ENCODE peak calls at places on chromosomes 11 and 22, in four cellular contexts. M is foreskin keratinocyte, D is stomach, E is uterus. U is an unnamed sample.

GRCh38 chr22:29615705-29616104 is 12.3 kb downstream of the NF2 start:
- DNase-seq in D (no peak), M (no peak), E (no peak), U (no peak)

GRCh38 chr11:71156301-71156700 is 96.1 kb downstream of the SHANK2 start:
- DNase-seq in D (no peak), M (no peak), E (no peak), U (no peak)

GRCh38 chr22:49037701-49038245 is 789.9 kb downstream of the BRD1 start:
- DNase-seq in M (no peak), E (no peak), D (no peak), U (no peak)

GRCh38 chr11:132111781-132112380 is 741.5 kb downstream of the NTM start:
- DNase-seq in M (peak; percentile 80), E (no peak), D (no peak), U (no peak)

GRCh38 chr11:128040603-128041002 is 546.8 kb downstream of the ETS1 start:
- DNase-seq in D (no peak), M (no peak), E (no peak), U (no peak)

GRCh38 chr11:129855086-129855485 is 39.4 kb downstream of the TMEM45B start:
- DNase-seq in E (no peak), D (no peak), M (peak; percentile 40), U (no peak)

GRCh38 chr22:49954991-49955580 is 5.5 kb upstream of the PIM3 start:
- DNase-seq in E (no peak), D (no peak), M (no peak), U (peak; percentile 38)

GRCh38 chr11:26992031-26992541 is 1.8 kb upstream of the FIBIN start:
- DNase-seq in E (no peak), M (peak; percentile 80), D (no peak), U (no peak)

GRCh38 chr11:1866776-1867175 is 13.9 kb downstream of the LSP1 start:
- DNase-seq in D (no peak), M (no peak), E (no peak), U (no peak)

GRCh38 chr11:94194712-94195111 is 66.1 kb downstream of the PANX1 start:
- DNase-seq in E (no peak), D (no peak), M (peak; percentile 15), U (no peak)

GRCh38 chr11:73195191-73196007 is 22.7 kb upstream of the P2RY2 start:
- DNase-seq in D (peak; percentile 22), E (no peak), M (peak; percentile 97), U (peak; percentile 20)

GRCh38 chr11:60785806-60786361 is 751 bp downstream of the MS4A10 start:
- DNase-seq in M (no peak), D (no peak), E (no peak), U (no peak)

GRCh38 chr11:3710485-3711259 is 39.5 kb upstream of the CHRNA10 start:
- DNase-seq in E (no peak), D (no peak), M (no peak), U (no peak)

GRCh38 chr11:123561046-123561781 is 93.2 kb downstream of the SCN3B start:
- DNase-seq in D (peak; percentile 49), E (peak; percentile 61), M (no peak), U (peak; percentile 83)

GRCh38 chr22:41446057-41446501 is 522 bp downstream of the TOB2 start:
- DNase-seq in M (peak; percentile 4), E (peak; percentile 44), D (peak; percentile 34), U (peak; percentile 39)

GRCh38 chr11:40514124-40514523 is 945.3 kb downstream of the LRRC4C start:
- DNase-seq in E (no peak), M (peak; percentile 43), D (no peak), U (no peak)

GRCh38 chr22:41907436-41908401 is 7.2 kb downstream of the SHISA8 start:
- DNase-seq in M (no peak), E (no peak), D (no peak), U (no peak)

GRCh38 chr11:10305262-10305963 is 540 bp downstream of the ADM start:
- DNase-seq in D (peak; percentile 49), M (peak; percentile 46), E (peak; percentile 44), U (peak; percentile 46)
- H3K27me3 ChIP-seq in D (peaks cover 15% of the 10 kb centered on the region), M (no peaks in the 10 kb centered on the region), E (no peaks in the 10 kb centered on the region), U (no peaks in the 10 kb centered on the region)

DNA sequence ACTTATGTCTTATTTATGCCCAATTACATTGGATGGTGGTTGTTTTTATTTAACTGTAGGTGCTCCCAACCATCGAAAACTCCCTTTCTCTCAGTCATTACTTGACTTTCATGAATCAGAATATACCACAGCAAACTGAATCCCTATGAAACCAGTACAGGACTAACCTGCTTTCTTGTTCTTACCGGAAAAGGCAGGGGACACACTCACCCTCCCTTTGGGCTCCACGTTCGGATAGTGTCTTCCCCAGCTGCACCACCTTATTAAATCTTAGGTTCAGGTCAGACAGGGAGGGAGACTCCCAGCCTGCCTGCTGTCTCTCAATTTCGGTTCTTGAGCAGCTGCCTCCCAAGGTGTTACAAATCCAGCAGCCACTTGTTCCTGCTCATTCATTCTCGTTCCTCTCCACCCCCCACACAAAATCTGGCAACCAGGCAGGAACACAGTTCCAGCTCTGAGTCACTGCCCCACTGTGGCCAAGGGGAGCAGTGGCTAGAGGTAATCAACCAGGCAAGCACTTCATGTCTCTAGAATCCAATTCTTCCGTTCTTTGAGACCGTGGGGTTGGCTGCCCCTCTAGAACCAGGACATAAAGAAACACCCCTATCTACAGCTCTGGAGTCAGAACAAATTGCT is 133.0 kb downstream of the PLEKHA7 start:
- DNase-seq in M (peak; percentile 68), D (peak; percentile 76), E (peak; percentile 32), U (peak; percentile 70)
- TF ChIP-seq CTCF in M (peak; percentile 64), D (no peak), E (no peak), U (peak; percentile 29)

DNA sequence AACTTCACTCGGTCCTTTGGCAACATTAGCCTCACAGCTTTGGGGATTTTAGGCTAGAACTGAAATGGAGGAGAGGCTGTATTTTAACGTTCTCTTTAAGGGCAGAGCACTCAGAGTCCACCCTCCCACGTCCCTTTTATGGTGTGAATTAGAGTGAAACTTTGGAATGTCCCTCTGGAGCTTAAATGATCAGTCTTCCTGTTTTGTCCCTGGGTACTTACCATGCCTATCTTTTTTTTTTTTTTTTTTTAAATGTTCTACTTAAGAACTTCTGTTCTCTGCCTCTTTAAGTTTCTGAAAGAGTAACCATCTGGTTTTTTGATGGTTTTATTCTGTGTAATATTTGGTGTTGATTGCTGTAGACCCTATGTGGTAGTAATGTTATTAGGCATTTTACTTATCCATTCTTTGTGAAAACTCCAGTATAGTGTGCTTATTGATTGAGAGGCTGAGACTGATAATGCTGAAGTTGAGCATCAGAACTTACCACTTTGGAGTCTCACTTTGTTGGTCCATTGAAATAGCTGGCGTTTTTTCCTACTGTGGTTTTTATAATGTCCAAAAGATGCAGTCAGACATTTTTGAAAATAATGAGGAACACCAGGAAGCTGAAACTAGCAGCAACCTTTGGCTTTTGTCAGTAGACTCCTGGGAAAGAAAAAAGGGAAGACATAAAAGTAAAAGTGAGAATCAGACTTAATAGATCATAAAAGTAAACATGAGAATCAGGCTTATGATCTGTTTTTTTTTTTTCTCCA is 11.6 kb downstream of the UVRAG start:
- DNase-seq in M (no peak), D (no peak), E (no peak), U (no peak)
- H3K4me1 ChIP-seq in M (no peaks in the 10 kb centered on the region), D (peaks cover 93% of the 10 kb centered on the region), E (no peaks in the 10 kb centered on the region), U (peaks cover 11% of the 10 kb centered on the region)

DNA sequence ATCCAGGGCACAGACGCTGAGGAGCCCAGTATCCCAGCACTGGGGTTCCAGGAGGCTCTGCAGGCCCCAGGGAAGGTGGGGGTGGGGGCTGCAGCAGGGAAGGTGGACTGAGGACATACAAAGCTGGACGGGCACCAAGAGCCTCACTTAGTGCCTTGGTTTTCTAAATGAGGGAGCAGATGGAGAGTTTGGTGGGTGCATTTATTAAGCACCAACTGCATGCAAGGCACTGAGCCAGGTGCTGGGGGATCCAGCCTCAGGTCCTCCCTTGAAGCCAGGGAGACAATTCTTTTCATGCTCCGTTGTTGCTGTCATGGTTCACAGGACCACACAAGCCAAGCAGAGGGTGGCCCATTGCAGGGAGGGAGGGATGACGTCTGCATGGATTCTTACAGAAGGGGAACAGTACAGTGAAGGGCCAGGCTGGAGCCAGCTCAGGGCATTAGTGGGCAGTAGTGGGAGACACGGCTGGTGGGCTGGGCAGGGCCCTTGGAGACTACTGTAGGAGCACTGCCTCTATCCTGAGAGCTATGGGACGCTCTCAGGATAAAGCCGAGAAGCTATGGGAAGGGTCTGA is 65.0 kb downstream of the MACROD1 start:
- DNase-seq in E (no peak), D (no peak), M (no peak), U (no peak)
- H3K27me3 ChIP-seq in E (no peaks in the 10 kb centered on the region), D (no peaks in the 10 kb centered on the region), M (peaks cover 31% of the 10 kb centered on the region), U (no peaks in the 10 kb centered on the region)

GRCh38 chr11:119806064-119806915 is 77.3 kb upstream of the NECTIN1 start:
- DNase-seq in E (no peak), D (no peak), M (no peak), U (no peak)
- TF ChIP-seq CTCF in E (no peak), D (no peak), M (no peak), U (no peak)

DNA sequence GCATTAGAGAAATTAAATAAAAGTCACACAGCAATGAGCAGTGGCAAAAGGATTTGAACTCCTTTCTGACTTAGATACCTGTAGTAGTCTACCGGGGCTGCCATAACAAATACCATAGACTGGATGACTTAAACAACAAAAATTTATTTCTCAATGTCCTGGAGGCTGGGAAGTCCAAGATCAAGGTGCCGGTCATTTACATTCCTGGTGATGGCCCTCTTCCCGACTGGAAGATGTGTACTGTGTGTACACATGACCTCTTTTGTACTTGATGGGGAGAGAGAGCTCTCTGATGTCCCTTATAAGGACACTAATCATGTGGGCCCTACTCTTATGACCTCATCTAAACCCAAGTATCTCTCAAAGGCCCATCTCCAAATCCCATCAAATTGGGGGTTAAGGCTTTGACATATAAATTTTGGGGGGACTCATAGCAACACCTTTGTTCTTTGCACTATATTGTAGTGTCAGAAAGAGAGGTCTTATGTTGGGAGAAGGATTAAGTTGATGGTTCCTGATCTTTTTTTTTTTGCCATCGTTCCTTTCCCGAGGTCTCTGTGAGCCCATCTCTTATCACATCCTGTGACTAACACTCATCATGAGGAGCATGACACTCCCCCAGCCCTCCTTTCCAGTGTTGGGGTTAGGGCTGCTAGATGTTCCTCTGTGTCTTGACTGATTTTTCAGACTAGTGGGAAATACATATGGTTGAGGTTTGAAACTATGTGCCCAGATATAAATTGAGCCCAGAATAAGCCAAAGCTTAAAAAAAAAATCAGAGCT is 104.3 kb downstream of the TRAF6 start:
- DNase-seq in D (no peak), M (no peak), E (no peak), U (no peak)
- H3K4me1 ChIP-seq in D (no peaks in the 10 kb centered on the region), M (no peaks in the 10 kb centered on the region), E (no peaks in the 10 kb centered on the region), U (no peaks in the 10 kb centered on the region)

DNA sequence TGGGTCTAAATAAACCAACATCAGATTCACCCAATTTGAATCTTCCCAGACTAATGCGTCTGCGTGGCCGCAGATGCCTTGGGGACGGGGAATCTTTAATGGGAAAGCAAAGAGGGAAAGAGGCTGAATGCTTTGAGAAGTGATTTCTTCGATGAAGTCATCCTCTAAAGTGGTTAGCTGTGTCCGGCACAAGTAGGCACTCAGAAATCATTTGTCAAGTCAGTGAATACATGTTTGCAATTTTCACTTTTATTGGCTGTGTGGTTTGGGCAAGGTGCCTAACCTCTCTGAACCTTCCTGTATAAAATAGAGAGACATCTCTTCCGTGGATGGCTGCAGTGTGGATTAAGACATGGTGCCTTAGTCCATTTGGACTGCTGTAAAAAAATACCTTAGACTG is 19.7 kb upstream of the IFT27 start:
- DNase-seq in M (no peak), E (no peak), D (no peak), U (no peak)
- H3K27me3 ChIP-seq in M (peaks cover 19% of the 10 kb centered on the region), E (no peaks in the 10 kb centered on the region), D (no peaks in the 10 kb centered on the region), U (no peaks in the 10 kb centered on the region)

U was measured in ovary.